ENCODE peak calls at places on chromosomes 7 and 10, in four cellular contexts. Z, T, A and P are unnamed samples.

GRCh38 chr10:90560331-90560730 is 297.5 kb downstream of the HTR7 start:
- DNase-seq in T (no peak), A (no peak), Z (no peak), P (no peak)

GRCh38 chr10:4719040-4719439 is 107.0 kb upstream of the AKR1E2 start:
- DNase-seq in T (no peak), Z (no peak), A (no peak), P (no peak)

GRCh38 chr7:134781171-134781570 is 1.7 kb downstream of the CALD1 start:
- DNase-seq in Z (no peak), T (no peak), A (no peak), P (no peak)

GRCh38 chr10:98173258-98173657 is 38.8 kb downstream of the R3HCC1L start:
- DNase-seq in T (no peak), A (no peak), Z (no peak), P (no peak)

GRCh38 chr10:52226448-52226847 is 87.6 kb upstream of the DKK1 start:
- DNase-seq in Z (no peak), A (no peak), T (no peak), P (peak; percentile 33)

GRCh38 chr10:30583778-30584415 is 45.7 kb downstream of the LYZL2 start:
- DNase-seq in T (peak; percentile 68), A (no peak), Z (no peak), P (peak; percentile 72)

GRCh38 chr10:133444342-133445267 is 9.1 kb upstream of the SCART1 start:
- DNase-seq in A (no peak), Z (no peak), T (no peak), P (no peak)

GRCh38 chr10:110932505-110933180 is 13.2 kb downstream of the SHOC2 start:
- DNase-seq in T (no peak), A (no peak), Z (no peak), P (no peak)

GRCh38 chr7:249979-250378 is 40.0 kb upstream of the FOXL3 start:
- DNase-seq in T (no peak), Z (no peak), A (no peak), P (no peak)

GRCh38 chr10:63520463-63521388 is 475 bp upstream of the REEP3 start:
- DNase-seq in Z (no peak), A (peak; percentile 14), T (peak; percentile 79), P (peak; percentile 56)

GRCh38 chr7:43058271-43059066 is 54.0 kb upstream of the HECW1 start:
- DNase-seq in T (no peak), Z (no peak), A (no peak), P (no peak)

GRCh38 chr7:131071786-131072504 is 255.7 kb upstream of the MKLN1 start:
- DNase-seq in Z (no peak), T (no peak), A (no peak), P (peak; percentile 6)

GRCh38 chr7:3937146-3937545 is 636.1 kb downstream of the SDK1 start:
- DNase-seq in Z (no peak), T (no peak), A (no peak), P (no peak)

GRCh38 chr10:95567903-95568630 is 6.9 kb upstream of the SORBS1 start:
- DNase-seq in Z (no peak), A (no peak), T (peak; percentile 24), P (peak; percentile 27)